ENCODE peak calls at places on chromosomes 6 and 20, in seven cellular contexts. Q, R, V, G, K, Z and B are unnamed samples.

GRCh38 chr6:157825243-157825904 is 2.3 kb downstream of the SNX9 start:
- DNase-seq in R (no peak), Z (peak), V (no peak), G (no peak), K (no peak), Q (peak), B (no peak)

GRCh38 chr6:150686566-150686965 is 86.9 kb downstream of the PLEKHG1 start:
- DNase-seq in V (no peak), G (no peak), Q (no peak), R (no peak), Z (no peak), K (no peak), B (no peak)

GRCh38 chr6:123838612-123839279 is 35.1 kb downstream of the NKAIN2 start:
- DNase-seq in K (no peak), R (no peak), G (no peak), Z (no peak), Q (no peak), V (no peak), B (no peak)

GRCh38 chr6:27293436-27294152 is 18.5 kb downstream of the POM121L2 start:
- DNase-seq in V (peak), Z (peak), K (no peak), G (no peak), Q (peak), R (no peak), B (no peak)

GRCh38 chr6:56716229-56716628 is 73.5 kb upstream of the DST start:
- DNase-seq in K (no peak), V (no peak), R (no peak), Z (no peak), Q (peak), G (no peak), B (no peak)

GRCh38 chr20:32241807-32242206 is 34.1 kb downstream of the POFUT1 start:
- DNase-seq in Z (no peak), G (no peak), K (peak), R (no peak), V (no peak), Q (no peak), B (no peak)

GRCh38 chr20:25052255-25053206 is 5.4 kb downstream of the ACSS1 start:
- DNase-seq in G (no peak), V (no peak), Q (no peak), Z (no peak), R (peak), K (no peak), B (no peak)

GRCh38 chr6:15255481-15256414 is 9.9 kb downstream of the JARID2 start:
- DNase-seq in G (no peak), Z (no peak), R (peak), Q (no peak), K (peak), V (no peak), B (no peak)

GRCh38 chr6:105359419-105360366 is 43.2 kb downstream of the PREP start:
- DNase-seq in K (no peak), Q (peak), G (no peak), V (no peak), Z (peak), R (no peak), B (no peak)

GRCh38 chr20:38298768-38299288 is 5.1 kb upstream of the BPI start:
- DNase-seq in V (no peak), G (peak), K (no peak), R (no peak), Q (peak), Z (peak), B (peak)

GRCh38 chr6:4322846-4323309 is 187.5 kb upstream of the ECI2 start:
- DNase-seq in R (no peak), Z (peak), Q (no peak), K (no peak), G (no peak), V (no peak), B (no peak)

GRCh38 chr6:81166770-81167169 is 585.7 kb downstream of the TENT5A start:
- DNase-seq in R (no peak), K (no peak), Q (peak), G (no peak), V (no peak), Z (peak), B (no peak)

GRCh38 chr6:106626485-106626884 is 2.8 kb downstream of the RTN4IP1 start:
- DNase-seq in G (no peak), V (no peak), R (no peak), K (no peak), Q (no peak), Z (no peak), B (no peak)

GRCh38 chr6:66496659-66497058 is 789.6 kb upstream of the EYS start:
- DNase-seq in V (no peak), R (no peak), Z (peak), K (peak), G (no peak), Q (peak), B (no peak)
- TF ChIP-seq CTCF in V (no peak), R (no peak), Z (no peak), K (peak), G (no peak), Q (peak), B (no peak)

GRCh38 chr6:132020138-132020551 is 69.0 kb upstream of the CCN2 start:
- DNase-seq in Z (peak), Q (no peak), R (no peak), G (no peak), K (no peak), V (no peak), B (peak)

GRCh38 chr6:132025468-132025867 is 74.3 kb upstream of the CCN2 start:
- DNase-seq in Q (no peak), R (no peak), Z (no peak), G (no peak), K (no peak), V (no peak), B (no peak)

GRCh38 chr6:132021552-132022375 is 70.6 kb upstream of the CCN2 start:
- DNase-seq in V (no peak), Z (no peak), R (no peak), Q (no peak), G (no peak), K (no peak), B (no peak)

GRCh38 chr6:132017921-132018320 is 66.7 kb upstream of the CCN2 start:
- DNase-seq in R (no peak), G (no peak), V (no peak), Z (no peak), Q (no peak), K (no peak), B (no peak)

GRCh38 chr6:132023490-132023889 is 72.3 kb upstream of the CCN2 start:
- DNase-seq in R (no peak), G (no peak), Z (peak), K (no peak), Q (no peak), V (peak), B (no peak)
- TF ChIP-seq CTCF in R (no peak), G (no peak), Z (no peak), K (no peak), Q (peak), V (peak), B (no peak)

GRCh38 chr6:53336070-53336469 is 12.7 kb downstream of the ELOVL5 start:
- DNase-seq in G (no peak), Z (no peak), R (no peak), V (no peak), K (no peak), Q (no peak), B (no peak)

GRCh38 chr6:53338304-53338703 is 10.4 kb downstream of the ELOVL5 start:
- DNase-seq in V (no peak), R (no peak), Z (no peak), G (no peak), Q (no peak), K (no peak), B (no peak)

GRCh38 chr6:53340536-53340935 is 8.2 kb downstream of the ELOVL5 start:
- DNase-seq in Q (no peak), V (no peak), Z (no peak), K (no peak), R (no peak), G (no peak), B (no peak)

GRCh38 chr6:53342210-53342609 is 6.5 kb downstream of the ELOVL5 start:
- DNase-seq in V (no peak), K (no peak), Z (no peak), Q (no peak), G (no peak), R (no peak), B (no peak)

DNA sequence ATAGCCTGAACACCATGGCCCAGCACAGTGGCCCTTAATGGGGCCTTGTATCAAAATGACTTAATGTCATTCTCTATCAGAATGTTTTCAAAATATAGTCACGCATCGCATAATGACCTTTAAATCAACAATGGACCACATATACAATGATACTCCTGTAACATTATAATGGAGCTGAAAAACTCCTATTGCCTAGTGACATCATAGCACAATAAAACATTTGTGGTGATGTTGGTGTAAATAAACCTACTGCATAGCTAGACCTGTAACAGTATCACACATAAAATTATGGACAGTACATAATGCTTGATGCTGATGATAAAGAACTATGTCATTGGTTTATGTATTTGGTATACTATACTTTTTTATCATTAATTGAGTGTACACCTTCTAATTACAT is 9.3 kb downstream of the ELOVL5 start:
- DNase-seq in G (no peak), Z (no peak), R (no peak), K (no peak), Q (no peak), V (no peak), B (no peak)
- TF ChIP-seq CTCF in G (no peak), Z (no peak), R (no peak), K (no peak), Q (no peak), V (no peak), B (no peak)

GRCh38 chr6:160513836-160514235 is 150.2 kb downstream of the LPA start:
- DNase-seq in R (no peak), Q (no peak), Z (peak), G (no peak), K (no peak), V (no peak), B (no peak)

GRCh38 chr6:160520043-160520904 is 143.8 kb downstream of the LPA start:
- DNase-seq in V (no peak), Z (peak), K (peak), Q (peak), G (peak), R (peak), B (peak)

GRCh38 chr6:160523223-160523622 is 140.9 kb downstream of the LPA start:
- DNase-seq in G (no peak), V (no peak), R (no peak), Q (no peak), K (no peak), Z (no peak), B (no peak)

GRCh38 chr6:160519133-160519532 is 144.9 kb downstream of the LPA start:
- DNase-seq in R (no peak), Q (no peak), V (no peak), Z (no peak), G (no peak), K (no peak), B (no peak)

DNA sequence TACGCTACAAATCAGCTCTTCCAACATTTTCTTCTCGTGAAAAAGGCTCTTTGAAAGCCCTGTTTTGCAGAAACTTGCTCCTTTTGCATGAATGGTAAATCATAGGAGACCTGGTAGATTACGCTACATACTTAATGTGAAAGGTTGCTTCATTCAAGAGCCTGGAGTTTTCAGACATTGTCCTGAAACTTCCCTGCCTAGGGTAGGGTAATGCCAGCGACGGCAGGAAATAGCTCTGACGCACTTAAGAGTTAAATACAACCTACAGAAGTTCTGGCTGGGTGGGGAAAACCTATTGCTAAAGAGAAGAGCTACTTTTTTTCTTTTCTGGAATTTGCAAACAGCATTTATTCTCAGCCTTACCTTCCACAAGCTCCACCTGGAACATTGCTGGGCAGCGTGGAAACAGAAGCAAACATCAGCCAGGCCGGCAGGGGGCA is 144.5 kb downstream of the LPA start:
- DNase-seq in G (no peak), R (peak), Q (no peak), V (peak), Z (no peak), K (no peak), B (no peak)
- TF ChIP-seq CTCF in G (peak), R (peak), Q (peak), V (peak), Z (peak), K (peak), B (peak)

GRCh38 chr20:53914091-53914860 is 156.1 kb downstream of the BCAS1 start:
- DNase-seq in Q (peak), G (no peak), R (no peak), Z (peak), V (no peak), K (no peak), B (no peak)
- TF ChIP-seq CTCF in Q (no peak), G (no peak), R (no peak), Z (no peak), V (no peak), K (no peak), B (no peak)